ENCODE peak calls at places on chromosome 4, in four cellular contexts. One of them, this sample, is unnamed.

GRCh38 chr4:53563824-53564223 is 27.5 kb downstream of the LNX1 start:
- DNase-seq in HepG2: no peak
- DNase-seq in A549: no peak
- DNase-seq in K562: no peak
- DNase-seq in this sample: peak

GRCh38 chr4:56469489-56470210 is 2.2 kb downstream of the SRP72 start:
- DNase-seq in K562: no peak
- DNase-seq in HepG2: no peak
- DNase-seq in A549: no peak
- DNase-seq in this sample: no peak

GRCh38 chr4:187171731-187172339 is 448.2 kb upstream of the FAT1 start:
- DNase-seq in K562: no peak
- DNase-seq in HepG2: no peak
- DNase-seq in A549: no peak
- DNase-seq in this sample: no peak

GRCh38 chr4:62548108-62548524 is 1348.0 kb downstream of the ADGRL3 start:
- DNase-seq in A549: no peak
- DNase-seq in K562: no peak
- DNase-seq in HepG2: peak
- DNase-seq in this sample: no peak

GRCh38 chr4:76751612-76752343 is 146.2 kb downstream of the SOWAHB start:
- DNase-seq in HepG2: no peak
- DNase-seq in A549: no peak
- DNase-seq in K562: no peak
- DNase-seq in this sample: no peak

GRCh38 chr4:168600796-168601583 is 104.1 kb downstream of the PALLD start:
- DNase-seq in HepG2: no peak
- DNase-seq in K562: no peak
- DNase-seq in A549: no peak
- DNase-seq in this sample: no peak

GRCh38 chr4:174210354-174210753 is 73.1 kb downstream of the FBXO8 start:
- DNase-seq in HepG2: no peak
- DNase-seq in A549: no peak
- DNase-seq in K562: no peak
- DNase-seq in this sample: no peak

GRCh38 chr4:147799986-147800555 is 68.2 kb downstream of the ARHGAP10 start:
- DNase-seq in HepG2: no peak
- DNase-seq in K562: no peak
- DNase-seq in A549: no peak
- DNase-seq in this sample: peak

GRCh38 chr4:126762651-126763247 is 870.0 kb upstream of the INTU start:
- DNase-seq in A549: no peak
- DNase-seq in K562: no peak
- DNase-seq in HepG2: no peak
- DNase-seq in this sample: no peak

GRCh38 chr4:52102587-52102986 is 51.5 kb downstream of the SPATA18 start:
- DNase-seq in HepG2: no peak
- DNase-seq in K562: no peak
- DNase-seq in A549: no peak
- DNase-seq in this sample: no peak

GRCh38 chr4:113052379-113052951 is 3.0 kb downstream of the ANK2 start:
- DNase-seq in HepG2: no peak
- DNase-seq in K562: no peak
- DNase-seq in A549: no peak
- DNase-seq in this sample: peak

GRCh38 chr4:124686279-124686678 is 26.3 kb downstream of the ANKRD50 start:
- DNase-seq in A549: no peak
- DNase-seq in K562: no peak
- DNase-seq in HepG2: no peak
- DNase-seq in this sample: no peak

GRCh38 chr4:24656906-24657305 is 72.6 kb upstream of the DHX15 start:
- DNase-seq in A549: no peak
- DNase-seq in HepG2: no peak
- DNase-seq in K562: no peak
- DNase-seq in this sample: no peak

GRCh38 chr4:166044871-166045270 is 171.8 kb downstream of the TLL1 start:
- DNase-seq in HepG2: no peak
- DNase-seq in A549: no peak
- DNase-seq in K562: no peak
- DNase-seq in this sample: no peak

GRCh38 chr4:148653681-148654080 is 211.5 kb upstream of the NR3C2 start:
- DNase-seq in HepG2: no peak
- DNase-seq in A549: no peak
- DNase-seq in K562: no peak
- DNase-seq in this sample: no peak

GRCh38 chr4:150308824-150309472 is 230.7 kb downstream of the DCLK2 start:
- DNase-seq in HepG2: no peak
- DNase-seq in A549: no peak
- DNase-seq in K562: no peak
- DNase-seq in this sample: no peak

GRCh38 chr4:41363384-41363981 is 106.8 kb downstream of the UCHL1 start:
- DNase-seq in K562: no peak
- DNase-seq in A549: no peak
- DNase-seq in HepG2: no peak
- DNase-seq in this sample: no peak

GRCh38 chr4:146255874-146256273 is 41.5 kb downstream of the REELD1 start:
- DNase-seq in HepG2: peak
- DNase-seq in K562: no peak
- DNase-seq in A549: no peak
- DNase-seq in this sample: no peak

GRCh38 chr4:16005671-16006070 is 42.7 kb upstream of the FGFBP2 start:
- DNase-seq in HepG2: no peak
- DNase-seq in K562: no peak
- DNase-seq in A549: no peak
- DNase-seq in this sample: no peak

GRCh38 chr4:8705161-8706145 is 112.9 kb downstream of the CPZ start:
- DNase-seq in K562: no peak
- DNase-seq in A549: no peak
- DNase-seq in HepG2: no peak
- DNase-seq in this sample: no peak

GRCh38 chr4:156933633-156934258 is 37.9 kb downstream of the PDGFC start:
- DNase-seq in HepG2: peak
- DNase-seq in K562: no peak
- DNase-seq in A549: no peak
- DNase-seq in this sample: no peak

GRCh38 chr4:53012738-53013137 is 150.6 kb downstream of the RASL11B start:
- DNase-seq in K562: no peak
- DNase-seq in HepG2: no peak
- DNase-seq in A549: no peak
- DNase-seq in this sample: no peak

GRCh38 chr4:16827762-16828724 is 70.4 kb downstream of the LDB2 start:
- DNase-seq in HepG2: no peak
- DNase-seq in K562: no peak
- DNase-seq in A549: no peak
- DNase-seq in this sample: no peak

GRCh38 chr4:122842984-122843531 is 16.4 kb downstream of the FGF2 start:
- DNase-seq in K562: no peak
- DNase-seq in A549: no peak
- DNase-seq in HepG2: no peak
- DNase-seq in this sample: no peak

GRCh38 chr4:139312552-139313332 is 10.5 kb upstream of the NDUFC1 start:
- DNase-seq in A549: no peak
- DNase-seq in K562: no peak
- DNase-seq in HepG2: no peak
- DNase-seq in this sample: no peak

GRCh38 chr4:76611164-76611563 is 176.1 kb downstream of the SHROOM3 start:
- DNase-seq in A549: no peak
- DNase-seq in K562: no peak
- DNase-seq in HepG2: no peak
- DNase-seq in this sample: no peak

GRCh38 chr4:184163813-184164212 is 53.9 kb downstream of the ENPP6 start:
- DNase-seq in A549: peak
- DNase-seq in HepG2: peak
- DNase-seq in K562: peak
- DNase-seq in this sample: no peak

GRCh38 chr4:14856076-14856926 is 146.0 kb upstream of the CPEB2 start:
- DNase-seq in K562: peak
- DNase-seq in HepG2: peak
- DNase-seq in A549: peak
- DNase-seq in this sample: peak

GRCh38 chr4:8329560-8329858 is 60.0 kb downstream of the HTRA3 start:
- DNase-seq in HepG2: no peak
- DNase-seq in A549: no peak
- DNase-seq in K562: no peak
- DNase-seq in this sample: no peak

GRCh38 chr4:71867598-71867997 is 83.7 kb upstream of the GC start:
- DNase-seq in A549: no peak
- DNase-seq in K562: no peak
- DNase-seq in HepG2: no peak
- DNase-seq in this sample: no peak

GRCh38 chr4:142818476-142818875 is 27.6 kb downstream of the INPP4B start:
- DNase-seq in A549: no peak
- DNase-seq in HepG2: no peak
- DNase-seq in K562: no peak
- DNase-seq in this sample: no peak
- H3K4me3 ChIP-seq in A549: no peak
- H3K4me3 ChIP-seq in HepG2: no peak
- H3K4me3 ChIP-seq in K562: no peak
- H3K4me3 ChIP-seq in this sample: no peak

GRCh38 chr4:951186-951585 is 18.9 kb downstream of the TMEM175 start:
- DNase-seq in K562: no peak
- DNase-seq in HepG2: no peak
- DNase-seq in A549: no peak
- DNase-seq in this sample: no peak
- TF ChIP-seq ESRRA in K562: no peak
- TF ChIP-seq ESRRA in HepG2: no peak
- TF ChIP-seq ESRRA in A549: no peak
- TF ChIP-seq ESRRA in this sample: no peak

DNA sequence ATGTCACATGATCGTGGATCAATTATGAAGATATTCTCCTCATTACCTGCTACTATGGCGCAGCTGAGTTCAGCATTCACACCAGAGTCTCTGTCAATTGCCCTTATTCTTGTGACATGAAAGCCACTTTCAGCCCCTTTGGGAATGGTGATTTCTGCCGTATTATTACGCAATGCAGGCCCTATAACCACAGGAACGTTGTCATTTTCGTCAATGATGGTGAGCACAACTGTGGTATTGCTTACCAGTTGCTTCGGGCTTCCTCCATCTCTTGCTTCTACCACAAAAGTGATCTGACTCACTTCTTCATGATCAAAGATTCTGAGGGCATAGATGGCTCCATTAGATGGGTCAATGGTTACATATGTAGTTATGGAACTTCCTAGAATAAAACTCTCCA is 2.1 kb downstream of the PCDH18 start:
- DNase-seq in K562: no peak
- DNase-seq in A549: no peak
- DNase-seq in HepG2: no peak
- DNase-seq in this sample: no peak
- H3K4me3 ChIP-seq in K562: no peak
- H3K4me3 ChIP-seq in A549: no peak
- H3K4me3 ChIP-seq in HepG2: no peak
- H3K4me3 ChIP-seq in this sample: no peak

GRCh38 chr4:86508436-86508835 is 85.7 kb upstream of the PTPN13 start:
- DNase-seq in A549: no peak
- DNase-seq in HepG2: no peak
- DNase-seq in K562: no peak
- DNase-seq in this sample: no peak

GRCh38 chr4:86511590-86511989 is 82.5 kb upstream of the PTPN13 start:
- DNase-seq in K562: no peak
- DNase-seq in A549: no peak
- DNase-seq in HepG2: no peak
- DNase-seq in this sample: no peak

GRCh38 chr4:86512631-86513030 is 81.5 kb upstream of the PTPN13 start:
- DNase-seq in K562: no peak
- DNase-seq in HepG2: no peak
- DNase-seq in A549: no peak
- DNase-seq in this sample: no peak
- TF ChIP-seq ESRRA in K562: no peak
- TF ChIP-seq ESRRA in HepG2: no peak
- TF ChIP-seq ESRRA in A549: no peak
- TF ChIP-seq ESRRA in this sample: no peak

GRCh38 chr4:26866203-26866602 is 5.6 kb downstream of the STIM2 start:
- DNase-seq in HepG2: no peak
- DNase-seq in K562: no peak
- DNase-seq in A549: no peak
- DNase-seq in this sample: no peak
- H3K4me3 ChIP-seq in HepG2: no peak
- H3K4me3 ChIP-seq in K562: no peak
- H3K4me3 ChIP-seq in A549: no peak
- H3K4me3 ChIP-seq in this sample: no peak

GRCh38 chr4:2940267-2941137 is 22.7 kb downstream of the NOP14 start:
- DNase-seq in HepG2: no peak
- DNase-seq in K562: no peak
- DNase-seq in A549: no peak
- DNase-seq in this sample: no peak

GRCh38 chr4:2939383-2940243 is 23.6 kb downstream of the NOP14 start:
- DNase-seq in HepG2: no peak
- DNase-seq in A549: no peak
- DNase-seq in K562: no peak
- DNase-seq in this sample: no peak

GRCh38 chr4:2937146-2937857 is 25.9 kb downstream of the NOP14 start:
- DNase-seq in HepG2: peak
- DNase-seq in A549: no peak
- DNase-seq in K562: no peak
- DNase-seq in this sample: peak

GRCh38 chr4:2937986-2938385 is 25.2 kb downstream of the NOP14 start:
- DNase-seq in A549: no peak
- DNase-seq in K562: no peak
- DNase-seq in HepG2: no peak
- DNase-seq in this sample: no peak

DNA sequence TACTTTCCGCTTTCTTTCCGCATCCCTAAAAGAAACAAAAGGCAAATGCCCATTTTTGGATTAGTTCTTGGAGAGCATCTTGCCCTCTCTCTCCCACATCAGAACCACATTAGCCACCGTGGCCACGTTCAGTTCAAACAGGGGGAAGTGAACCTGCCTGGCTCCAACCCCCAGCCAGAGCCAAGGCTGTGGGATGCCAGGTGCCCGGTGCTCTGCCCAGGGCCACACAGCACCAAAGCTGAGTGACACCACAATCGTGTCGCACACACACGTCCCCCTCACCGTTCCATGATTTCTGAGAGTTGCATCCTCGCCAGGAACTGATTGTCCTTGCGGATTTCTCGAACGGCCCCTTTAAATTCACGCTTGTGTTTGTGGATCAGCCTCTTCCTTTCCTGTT is 24.3 kb downstream of the NOP14 start:
- DNase-seq in HepG2: no peak
- DNase-seq in A549: no peak
- DNase-seq in K562: no peak
- DNase-seq in this sample: no peak
- TF ChIP-seq ESRRA in HepG2: no peak
- TF ChIP-seq ESRRA in A549: no peak
- TF ChIP-seq ESRRA in K562: no peak
- TF ChIP-seq ESRRA in this sample: no peak

GRCh38 chr4:4866833-4867744 is 7.6 kb downstream of the MSX1 start:
- DNase-seq in K562: peak
- DNase-seq in HepG2: no peak
- DNase-seq in A549: no peak
- DNase-seq in this sample: no peak
- H3K4me3 ChIP-seq in K562: no peak
- H3K4me3 ChIP-seq in HepG2: no peak
- H3K4me3 ChIP-seq in A549: no peak
- H3K4me3 ChIP-seq in this sample: no peak

GRCh38 chr4:109701566-109702399 is 1.5 kb downstream of the CASP6 start:
- DNase-seq in A549: no peak
- DNase-seq in K562: peak
- DNase-seq in HepG2: peak
- DNase-seq in this sample: no peak
- TF ChIP-seq ESRRA in A549: no peak
- TF ChIP-seq ESRRA in K562: no peak
- TF ChIP-seq ESRRA in HepG2: no peak
- TF ChIP-seq ESRRA in this sample: no peak

This sample was measured in GM12878.